ENCODE peak calls at places on chromosomes 5 and 9, in ten cellular contexts. V, M, T, A, P, F, Q, Y, N and G are unnamed samples.

GRCh38 chr5:168423478-168423877 is 62.8 kb upstream of the RARS1 start:
- DNase-seq in V (no peak), M (no peak), T (no peak), A (no peak), P (no peak), F (no peak), Q (no peak), Y (no peak), N (no peak), G (no peak)

GRCh38 chr5:56422060-56422762 is 189.1 kb upstream of the ANKRD55 start:
- DNase-seq in V (no peak), M (no peak), T (no peak), A (no peak), P (no peak), F (no peak), Q (no peak), Y (no peak), N (no peak), G (peak)

GRCh38 chr5:150783422-150783928 is 4.9 kb downstream of the SMIM3 start:
- DNase-seq in V (no peak), M (peak), T (no peak), A (no peak), P (peak), F (no peak), Q (peak), Y (peak), N (no peak), G (peak)

GRCh38 chr5:103010120-103010666 is 109.7 kb downstream of the GIN1 start:
- DNase-seq in V (no peak), M (no peak), T (no peak), A (no peak), P (no peak), F (no peak), Q (no peak), Y (no peak), N (no peak), G (no peak)

GRCh38 chr5:97009212-97009898 is 73.5 kb downstream of the LNPEP start:
- DNase-seq in V (no peak), M (no peak), T (no peak), A (no peak), P (peak), F (peak), Q (no peak), Y (peak), N (peak), G (no peak)

GRCh38 chr5:200985-201384 is 9.7 kb downstream of the LRRC14B start:
- DNase-seq in V (no peak), M (no peak), T (peak), A (peak), P (no peak), F (no peak), Q (no peak), Y (no peak), N (no peak), G (no peak)

GRCh38 chr5:122885038-122885517 is 39.7 kb downstream of the SNX24 start:
- DNase-seq in V (no peak), M (no peak), T (no peak), A (no peak), P (no peak), F (no peak), Q (no peak), Y (no peak), N (no peak), G (no peak)

GRCh38 chr9:15357050-15357653 is 50.1 kb upstream of the TTC39B start:
- DNase-seq in V (no peak), M (peak), T (no peak), A (no peak), P (peak), F (no peak), Q (no peak), Y (no peak), N (no peak), G (no peak)

GRCh38 chr5:27561408-27561807 is 523.0 kb upstream of the CDH9 start:
- DNase-seq in V (no peak), M (no peak), T (no peak), A (no peak), P (no peak), F (no peak), Q (no peak), Y (no peak), N (no peak), G (no peak)

GRCh38 chr5:60196382-60197113 is 303.0 kb upstream of the PDE4D start:
- DNase-seq in V (no peak), M (no peak), T (no peak), A (no peak), P (no peak), F (no peak), Q (peak), Y (peak), N (no peak), G (no peak)

GRCh38 chr5:171308453-171309275 is at the start of gene TLX3:
- DNase-seq in V (peak), M (peak), T (no peak), A (no peak), P (no peak), F (peak), Q (no peak), Y (peak), N (no peak), G (no peak)

GRCh38 chr5:100668511-100668910 is 133.3 kb downstream of the FAM174A start:
- DNase-seq in V (no peak), M (no peak), T (no peak), A (no peak), P (no peak), F (no peak), Q (no peak), Y (peak), N (no peak), G (no peak)

GRCh38 chr5:33816791-33817190 is 75.0 kb downstream of the ADAMTS12 start:
- DNase-seq in V (no peak), M (no peak), T (no peak), A (no peak), P (no peak), F (no peak), Q (no peak), Y (peak), N (no peak), G (no peak)

GRCh38 chr5:172603425-172603824 is 37.6 kb upstream of the NEURL1B start:
- DNase-seq in V (no peak), M (no peak), T (no peak), A (peak), P (no peak), F (no peak), Q (peak), Y (no peak), N (no peak), G (no peak)

GRCh38 chr9:137396227-137396626 is 26.7 kb downstream of the EXD3 start:
- DNase-seq in V (no peak), M (no peak), T (no peak), A (no peak), P (no peak), F (no peak), Q (no peak), Y (no peak), N (no peak), G (no peak)

DNA sequence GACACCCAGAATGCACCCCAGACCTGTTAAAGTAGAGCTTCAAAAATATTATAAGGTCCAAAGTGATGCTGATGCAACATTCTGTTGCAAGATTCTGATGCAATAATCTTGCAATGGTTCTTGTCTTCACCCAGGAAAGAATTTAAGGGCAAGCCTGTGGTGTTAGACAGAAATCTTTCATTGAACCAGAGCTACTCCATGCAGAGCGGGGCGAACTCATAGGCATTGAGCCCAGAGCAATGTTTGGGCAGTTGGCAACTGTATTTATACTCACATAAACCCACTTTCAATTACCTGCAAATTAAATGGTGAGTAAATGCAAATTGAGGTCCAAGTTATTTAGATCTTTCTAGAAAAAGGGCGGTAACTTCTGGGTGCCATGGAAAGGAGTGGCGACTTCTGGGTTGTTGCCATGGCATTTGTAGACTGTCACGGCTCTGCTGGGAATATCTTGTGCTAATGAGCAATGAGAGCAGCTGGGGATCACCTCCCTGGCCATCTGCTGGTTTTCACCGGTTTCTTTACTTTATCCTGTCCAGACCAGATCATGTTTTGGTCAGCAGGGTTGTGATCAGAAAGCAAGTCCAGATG is 163.4 kb downstream of the ICE1 start:
- DNase-seq in V (no peak), M (no peak), T (no peak), A (no peak), P (peak), F (no peak), Q (no peak), Y (no peak), N (no peak), G (no peak)
- TF ChIP-seq POLR2AphosphoS5 in V (no peak), M (no peak), T (no peak), A (no peak), P (no peak), F (no peak), Q (no peak), Y (no peak), N (no peak), G (no peak)

GRCh38 chr9:6224393-6225154 is 9.0 kb downstream of the IL33 start:
- DNase-seq in V (no peak), M (no peak), T (no peak), A (no peak), P (no peak), F (no peak), Q (no peak), Y (no peak), N (no peak), G (no peak)
- TF ChIP-seq POLR2AphosphoS5 in V (no peak), M (no peak), T (no peak), A (no peak), P (no peak), F (no peak), Q (no peak), Y (no peak), N (no peak), G (no peak)

GRCh38 chr9:14209399-14209990 is 104.4 kb downstream of the NFIB start:
- DNase-seq in V (no peak), M (no peak), T (no peak), A (no peak), P (no peak), F (peak), Q (no peak), Y (no peak), N (no peak), G (no peak)
- TF ChIP-seq POLR2AphosphoS5 in V (no peak), M (no peak), T (no peak), A (no peak), P (no peak), F (no peak), Q (no peak), Y (no peak), N (no peak), G (no peak)

GRCh38 chr9:72476617-72477375 is 44.6 kb upstream of the TMC1 start:
- DNase-seq in V (peak), M (peak), T (no peak), A (no peak), P (no peak), F (no peak), Q (no peak), Y (peak), N (peak), G (no peak)
- TF ChIP-seq POLR2AphosphoS5 in V (no peak), M (no peak), T (no peak), A (no peak), P (no peak), F (no peak), Q (no peak), Y (no peak), N (no peak), G (no peak)

DNA sequence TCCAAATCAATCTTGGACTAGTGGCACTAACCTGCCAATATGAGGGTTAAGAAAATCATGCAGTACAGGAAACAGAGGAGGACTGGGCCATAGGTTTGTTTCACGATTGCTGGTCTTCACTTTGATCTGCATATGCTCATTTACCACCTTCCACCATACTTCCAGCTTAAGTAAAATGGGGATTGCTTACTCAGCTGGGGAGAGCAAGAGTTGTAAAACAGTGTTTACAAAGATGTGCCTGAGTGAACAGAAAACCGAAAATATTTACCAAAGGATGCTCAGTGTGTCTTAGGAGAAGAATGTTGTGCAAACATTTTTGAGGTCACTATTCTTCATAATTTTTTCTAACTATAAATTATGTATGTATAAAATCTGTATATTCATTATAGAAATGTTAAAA is 65.1 kb upstream of the DNAH5 start:
- DNase-seq in V (no peak), M (no peak), T (no peak), A (no peak), P (no peak), F (no peak), Q (no peak), Y (no peak), N (no peak), G (no peak)
- TF ChIP-seq POLR2AphosphoS5 in V (no peak), M (no peak), T (no peak), A (no peak), P (no peak), F (no peak), Q (no peak), Y (no peak), N (no peak), G (no peak)

GRCh38 chr5:32585446-32586250 is at the start of gene SUB1:
- DNase-seq in V (peak), M (peak), T (peak), A (peak), P (peak), F (peak), Q (peak), Y (peak), N (peak), G (peak)
- TF ChIP-seq POLR2AphosphoS5 in V (peak), M (peak), T (peak), A (peak), P (peak), F (peak), Q (peak), Y (peak), N (peak), G (peak)

GRCh38 chr5:132425975-132426524 is 56.5 kb downstream of the SLC22A5 start:
- DNase-seq in V (no peak), M (no peak), T (no peak), A (no peak), P (no peak), F (no peak), Q (no peak), Y (no peak), N (no peak), G (no peak)

GRCh38 chr5:132428811-132429440 is 59.4 kb downstream of the SLC22A5 start:
- DNase-seq in V (no peak), M (no peak), T (no peak), A (peak), P (no peak), F (no peak), Q (no peak), Y (no peak), N (no peak), G (no peak)

GRCh38 chr5:132428147-132428482 is 58.6 kb downstream of the SLC22A5 start:
- DNase-seq in V (no peak), M (no peak), T (no peak), A (no peak), P (no peak), F (no peak), Q (no peak), Y (no peak), N (no peak), G (no peak)

GRCh38 chr5:132426525-132427138 is 57.1 kb downstream of the SLC22A5 start:
- DNase-seq in V (no peak), M (peak), T (peak), A (peak), P (peak), F (peak), Q (peak), Y (peak), N (peak), G (no peak)

GRCh38 chr5:132427285-132428146 is 58.0 kb downstream of the SLC22A5 start:
- DNase-seq in V (no peak), M (no peak), T (no peak), A (peak), P (peak), F (peak), Q (no peak), Y (no peak), N (no peak), G (no peak)
- TF ChIP-seq POLR2AphosphoS5 in V (no peak), M (no peak), T (no peak), A (peak), P (peak), F (no peak), Q (peak), Y (no peak), N (no peak), G (no peak)